ENCODE peak calls at places on chromosomes 1 and 21, in four cellular contexts. P, C, U and O are unnamed samples.

GRCh38 chr1:39992229-39992628 is 37.3 kb downstream of the MFSD2A start:
- DNase-seq in P (no peak), C (no peak), U (no peak), O (no peak)

GRCh38 chr21:44497641-44498243 is 42.3 kb downstream of the KRTAP10-1 start:
- DNase-seq in P (no peak), C (peak), U (no peak), O (no peak)

GRCh38 chr1:30801826-30802198 is 44.2 kb upstream of the LAPTM5 start:
- DNase-seq in P (peak), C (peak), U (peak), O (peak)

GRCh38 chr1:3787745-3788605 is 8.3 kb downstream of the LRRC47 start:
- DNase-seq in P (no peak), C (no peak), U (no peak), O (no peak)

GRCh38 chr1:208455821-208456220 is 211.6 kb upstream of the PLXNA2 start:
- DNase-seq in P (no peak), C (no peak), U (peak), O (no peak)

GRCh38 chr1:8166436-8166835 is 140.3 kb upstream of the ERRFI1 start:
- DNase-seq in P (no peak), C (no peak), U (no peak), O (no peak)

GRCh38 chr1:31761883-31762282 is 2.3 kb downstream of the ADGRB2 start:
- DNase-seq in P (no peak), C (no peak), U (peak), O (no peak)

GRCh38 chr1:162019006-162019405 is 4.7 kb downstream of the OLFML2B start:
- DNase-seq in P (no peak), C (no peak), U (peak), O (no peak)

GRCh38 chr1:44112486-44112885 is 6.1 kb upstream of the KLF17 start:
- DNase-seq in P (no peak), C (no peak), U (peak), O (no peak)

GRCh38 chr1:31715873-31716220 is 12.0 kb upstream of the COL16A1 start:
- DNase-seq in P (no peak), C (no peak), U (no peak), O (no peak)